ENCODE peak calls at places on chromosomes 3 and 15, in four cellular contexts. One of them, this sample, is unnamed.

GRCh38 chr15:63250312-63250965 is 27.0 kb upstream of the APH1B start:
- DNase-seq in globus pallidus: no peak
- DNase-seq in KG1: no peak
- DNase-seq in HS-27A: peak
- DNase-seq in this sample: peak

GRCh38 chr3:69441028-69441427 is 55.1 kb upstream of the FRMD4B start:
- DNase-seq in globus pallidus: no peak
- DNase-seq in KG1: no peak
- DNase-seq in HS-27A: no peak
- DNase-seq in this sample: no peak

GRCh38 chr3:195104340-195104739 is 166.6 kb downstream of the XXYLT1 start:
- DNase-seq in globus pallidus: no peak
- DNase-seq in KG1: no peak
- DNase-seq in HS-27A: no peak
- DNase-seq in this sample: no peak

GRCh38 chr3:8500208-8500961 is 1.2 kb upstream of the LMCD1 start:
- DNase-seq in globus pallidus: peak
- DNase-seq in KG1: no peak
- DNase-seq in HS-27A: no peak
- DNase-seq in this sample: peak

GRCh38 chr3:115598216-115598615 is 25.1 kb upstream of the GAP43 start:
- DNase-seq in globus pallidus: no peak
- DNase-seq in KG1: no peak
- DNase-seq in HS-27A: no peak
- DNase-seq in this sample: no peak

GRCh38 chr3:66198437-66199088 is 22.2 kb upstream of the SLC25A26 start:
- DNase-seq in globus pallidus: no peak
- DNase-seq in KG1: no peak
- DNase-seq in HS-27A: no peak
- DNase-seq in this sample: no peak

GRCh38 chr15:70494529-70494860 is 268.9 kb downstream of the UACA start:
- DNase-seq in globus pallidus: no peak
- DNase-seq in KG1: no peak
- DNase-seq in HS-27A: no peak
- DNase-seq in this sample: no peak

GRCh38 chr3:55467099-55467498 is 20.0 kb downstream of the WNT5A start:
- DNase-seq in globus pallidus: no peak
- DNase-seq in KG1: no peak
- DNase-seq in HS-27A: no peak
- DNase-seq in this sample: no peak

GRCh38 chr3:52265387-52265786 is 13.1 kb downstream of the WDR82 start:
- DNase-seq in globus pallidus: no peak
- DNase-seq in KG1: no peak
- DNase-seq in HS-27A: no peak
- DNase-seq in this sample: no peak